ENCODE peak calls at places on chromosomes 12 and 14, in four cellular contexts. H, I, T and A are unnamed samples.

GRCh38 chr12:116697305-116698130 is 40.4 kb downstream of the SPRING1 start:
- DNase-seq in H (peak), I (peak), T (peak), A (peak)

GRCh38 chr12:88453323-88453722 is 126.9 kb downstream of the KITLG start:
- DNase-seq in H (no peak), I (no peak), T (no peak), A (no peak)

GRCh38 chr12:53219116-53219955 is 12.3 kb upstream of the ITGB7 start:
- DNase-seq in H (peak), I (no peak), T (no peak), A (no peak)

GRCh38 chr14:20668969-20669368 is 15.4 kb upstream of the RNASE4 start:
- DNase-seq in H (no peak), I (no peak), T (no peak), A (no peak)

GRCh38 chr12:120159509-120160237 is 34.8 kb downstream of the GCN1 start:
- DNase-seq in H (no peak), I (no peak), T (no peak), A (no peak)

GRCh38 chr14:94143239-94143638 is 13.8 kb upstream of the IFI27L2 start:
- DNase-seq in H (peak), I (no peak), T (peak), A (peak)

GRCh38 chr12:94795053-94795452 is 144.7 kb upstream of the TMCC3 start:
- DNase-seq in H (no peak), I (no peak), T (no peak), A (no peak)

GRCh38 chr14:45673420-45673819 is 420.4 kb upstream of the MIS18BP1 start:
- DNase-seq in H (no peak), I (no peak), T (no peak), A (no peak)

GRCh38 chr12:7271904-7272303 is 32.0 kb upstream of the ACSM4 start:
- DNase-seq in H (no peak), I (no peak), T (no peak), A (no peak)

GRCh38 chr12:84165998-84166571 is 746.5 kb downstream of the SLC6A15 start:
- DNase-seq in H (no peak), I (no peak), T (no peak), A (no peak)

GRCh38 chr14:74426202-74426582 is at the start of gene SYNDIG1L:
- DNase-seq in H (no peak), I (no peak), T (no peak), A (no peak)

GRCh38 chr14:91814317-91814716 is 53.0 kb downstream of the TC2N start:
- DNase-seq in H (no peak), I (no peak), T (no peak), A (no peak)

GRCh38 chr12:41402804-41403203 is 214.7 kb downstream of the PDZRN4 start:
- DNase-seq in H (no peak), I (no peak), T (no peak), A (no peak)

GRCh38 chr12:27970391-27970980 is 2.0 kb downstream of the PTHLH start:
- DNase-seq in H (no peak), I (peak), T (no peak), A (no peak)

GRCh38 chr12:19171731-19172130 is 42.2 kb downstream of the PLEKHA5 start:
- DNase-seq in H (no peak), I (no peak), T (no peak), A (no peak)

GRCh38 chr12:31201382-31201781 is 124.6 kb downstream of the SINHCAF start:
- DNase-seq in H (no peak), I (no peak), T (no peak), A (no peak)

GRCh38 chr12:99043319-99043914 is 398.3 kb downstream of the APAF1 start:
- DNase-seq in H (peak), I (peak), T (peak), A (peak)

GRCh38 chr12:76883151-76883550 is 4.3 kb upstream of the CSRP2 start:
- DNase-seq in H (peak), I (no peak), T (no peak), A (no peak)

GRCh38 chr14:77436042-77436441 is 12.7 kb upstream of the NOXRED1 start:
- DNase-seq in H (no peak), I (no peak), T (no peak), A (no peak)

GRCh38 chr12:122722347-122722746 is 5.7 kb upstream of the HCAR3 start:
- DNase-seq in H (no peak), I (no peak), T (no peak), A (no peak)

GRCh38 chr12:3537916-3538690 is 47.1 kb downstream of the PRMT8 start:
- DNase-seq in H (no peak), I (no peak), T (no peak), A (no peak)

GRCh38 chr14:89429206-89430091 is 12.4 kb upstream of the FOXN3 start:
- DNase-seq in H (no peak), I (peak), T (no peak), A (no peak)

GRCh38 chr12:115121053-115121452 is 437.1 kb upstream of the TBX3 start:
- DNase-seq in H (no peak), I (no peak), T (no peak), A (no peak)

GRCh38 chr14:75222208-75222701 is 45.8 kb upstream of the TMED10 start:
- DNase-seq in H (peak), I (no peak), T (no peak), A (no peak)

GRCh38 chr12:132771126-132771838 is 9.7 kb upstream of the ANKLE2 start:
- DNase-seq in H (no peak), I (no peak), T (no peak), A (no peak)

GRCh38 chr12:26010293-26010821 is 51.9 kb downstream of the RASSF8 start:
- DNase-seq in H (no peak), I (no peak), T (no peak), A (no peak)

GRCh38 chr12:54394281-54394719 is 9.8 kb upstream of the ZNF385A start:
- DNase-seq in H (peak), I (peak), T (peak), A (peak)

GRCh38 chr12:8037046-8037663 is 4.6 kb downstream of the FOXJ2 start:
- DNase-seq in H (no peak), I (no peak), T (no peak), A (no peak)

GRCh38 chr14:98226411-98226810 is 1045.6 kb downstream of the BCL11B start:
- DNase-seq in H (no peak), I (no peak), T (no peak), A (no peak)

GRCh38 chr12:53952871-53953734 is 1.6 kb upstream of the HOXC12 start:
- DNase-seq in H (no peak), I (no peak), T (peak), A (peak)

GRCh38 chr12:24378548-24379011 is 429.1 kb upstream of the SOX5 start:
- DNase-seq in H (no peak), I (no peak), T (no peak), A (no peak)

GRCh38 chr14:25111061-25111601 is 61.2 kb upstream of the STXBP6 start:
- DNase-seq in H (no peak), I (no peak), T (no peak), A (peak)

GRCh38 chr12:108635201-108635996 is 1.7 kb upstream of the SELPLG start:
- DNase-seq in H (no peak), I (no peak), T (no peak), A (no peak)

GRCh38 chr14:55847766-55848165 is 267.8 kb downstream of the KTN1 start:
- DNase-seq in H (no peak), I (no peak), T (no peak), A (no peak)

GRCh38 chr12:12254549-12254948 is 12.3 kb downstream of the LRP6 start:
- DNase-seq in H (no peak), I (no peak), T (no peak), A (no peak)

GRCh38 chr12:6434205-6435180 is 10.3 kb upstream of the CD27 start:
- DNase-seq in H (no peak), I (no peak), T (no peak), A (no peak)

GRCh38 chr12:127389923-127390322 is 877.0 kb upstream of the TMEM132C start:
- DNase-seq in H (no peak), I (no peak), T (no peak), A (peak)

GRCh38 chr14:62957562-62957961 is 87.7 kb downstream of the KCNH5 start:
- DNase-seq in H (no peak), I (no peak), T (no peak), A (no peak)
- TF ChIP-seq ELF1 in H (no peak), I (no peak), T (no peak), A (no peak)

GRCh38 chr14:35355981-35356839 is 48.3 kb downstream of the NFKBIA start:
- DNase-seq in H (peak), I (no peak), T (peak), A (peak)
- TF ChIP-seq ELF1 in H (no peak), I (no peak), T (no peak), A (peak)

GRCh38 chr12:48177985-48178384 is 5.5 kb upstream of the CCDC184 start:
- DNase-seq in H (no peak), I (no peak), T (no peak), A (no peak)

GRCh38 chr12:48176417-48176751 is 7.1 kb upstream of the CCDC184 start:
- DNase-seq in H (no peak), I (no peak), T (no peak), A (no peak)

GRCh38 chr12:48180857-48181495 is 2.5 kb upstream of the CCDC184 start:
- DNase-seq in H (no peak), I (no peak), T (no peak), A (no peak)

GRCh38 chr12:48180424-48180823 is 3.0 kb upstream of the CCDC184 start:
- DNase-seq in H (no peak), I (no peak), T (no peak), A (no peak)

GRCh38 chr12:48175613-48176416 is 7.6 kb upstream of the CCDC184 start:
- DNase-seq in H (peak), I (no peak), T (no peak), A (no peak)
- TF ChIP-seq ELF1 in H (no peak), I (no peak), T (no peak), A (no peak)

GRCh38 chr14:50961606-50962259 is 17.4 kb upstream of the PYGL start:
- DNase-seq in H (no peak), I (peak), T (no peak), A (no peak)
- TF ChIP-seq ELF1 in H (no peak), I (no peak), T (no peak), A (no peak)

GRCh38 chr12:105231396-105231795 is 4.6 kb downstream of the APPL2 start:
- DNase-seq in H (no peak), I (no peak), T (no peak), A (peak)
- TF ChIP-seq ELF1 in H (no peak), I (no peak), T (no peak), A (no peak)

DNA sequence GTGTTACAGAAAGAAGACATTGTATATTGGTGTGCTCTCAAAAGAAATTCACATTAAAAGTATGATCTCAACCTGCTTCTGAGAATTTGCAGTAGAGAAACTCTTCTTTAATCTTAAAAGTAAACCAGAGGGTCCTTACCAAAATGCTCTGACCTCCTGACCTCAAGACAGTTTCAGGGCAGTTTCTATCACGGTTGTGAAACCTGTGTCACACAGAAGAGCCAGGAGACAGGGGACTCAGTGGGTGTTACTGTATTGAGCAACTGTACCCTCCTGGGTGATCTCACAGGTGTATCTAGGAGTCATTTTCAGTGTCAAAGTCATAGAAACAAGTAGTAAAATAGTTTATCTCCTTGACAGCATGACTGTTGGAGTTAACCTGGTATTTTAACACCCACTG is 178.0 kb downstream of the GRIP1 start:
- DNase-seq in H (no peak), I (no peak), T (no peak), A (no peak)
- TF ChIP-seq ELF1 in H (no peak), I (no peak), T (no peak), A (no peak)

GRCh38 chr14:59009967-59010366 is 178.5 kb upstream of the DAAM1 start:
- DNase-seq in H (no peak), I (no peak), T (no peak), A (peak)

GRCh38 chr14:59004012-59004411 is 184.5 kb upstream of the DAAM1 start:
- DNase-seq in H (no peak), I (no peak), T (no peak), A (no peak)
- TF ChIP-seq ELF1 in H (no peak), I (no peak), T (no peak), A (no peak)

DNA sequence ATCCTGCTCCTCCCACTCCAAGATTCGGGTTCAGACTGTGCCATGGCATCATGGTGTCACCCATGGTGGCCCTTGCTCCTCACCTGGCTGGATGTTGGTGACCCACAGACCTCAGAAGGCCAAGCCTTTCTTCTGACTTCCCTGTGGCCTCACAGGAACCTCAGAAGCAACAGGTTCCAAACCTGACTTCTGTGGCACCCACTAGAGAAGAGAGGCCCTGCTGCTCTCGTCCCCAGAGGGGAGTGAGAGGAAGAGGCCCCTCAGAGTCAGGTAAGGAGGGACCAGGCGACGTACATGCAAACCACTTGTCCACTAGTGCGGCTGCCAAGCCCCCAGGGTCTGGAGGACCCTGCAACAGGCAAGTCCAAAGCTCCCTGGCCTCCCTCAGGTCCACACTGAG is 10.4 kb downstream of the CLBA1 start:
- DNase-seq in H (no peak), I (no peak), T (no peak), A (no peak)
- TF ChIP-seq ELF1 in H (no peak), I (no peak), T (no peak), A (no peak)

GRCh38 chr12:125068391-125068790 is 3.2 kb downstream of the AACS start:
- DNase-seq in H (no peak), I (no peak), T (no peak), A (no peak)

GRCh38 chr12:125064492-125064891 is 743 bp upstream of the AACS start:
- DNase-seq in H (no peak), I (no peak), T (no peak), A (no peak)

GRCh38 chr12:125065753-125066570 is 727 bp downstream of the AACS start:
- DNase-seq in H (no peak), I (peak), T (no peak), A (no peak)

GRCh38 chr12:125061229-125061628 is 4.0 kb upstream of the AACS start:
- DNase-seq in H (no peak), I (no peak), T (no peak), A (no peak)

GRCh38 chr12:125065021-125065752 is at the start of gene AACS:
- DNase-seq in H (peak), I (peak), T (peak), A (peak)
- TF ChIP-seq ELF1 in H (peak), I (no peak), T (no peak), A (no peak)

DNA sequence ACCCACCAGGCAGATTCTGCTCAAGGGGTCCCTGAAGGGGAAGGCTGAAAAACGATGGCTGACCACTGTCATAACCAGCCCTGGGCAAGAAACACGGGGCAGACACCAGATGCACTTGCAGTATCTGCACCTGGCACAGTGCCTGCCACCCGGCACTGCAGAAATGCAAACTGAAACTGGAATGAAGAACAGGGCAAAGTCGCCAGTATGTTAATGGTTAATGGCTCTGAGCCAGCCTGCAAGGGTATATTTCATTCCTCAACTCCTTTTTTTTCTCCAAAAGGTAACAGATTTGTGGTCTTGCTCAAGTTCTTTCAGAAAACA is 31.6 kb downstream of the MAX start:
- DNase-seq in H (no peak), I (peak), T (no peak), A (no peak)
- TF ChIP-seq ELF1 in H (no peak), I (no peak), T (no peak), A (no peak)